ENCODE peak calls at places on chromosome 5, in nine cellular contexts. B, V, F, C, X, S, A, U and J are unnamed samples.

GRCh38 chr5:132760043-132760420 is 12.8 kb downstream of the CCNI2 start:
- DNase-seq in V (no peak), B (no peak), F (no peak), A (no peak), U (no peak), C (no peak), X (peak), S (no peak), J (no peak)

GRCh38 chr5:75463726-75464125 is 47.7 kb downstream of the CERT1 start:
- DNase-seq in V (no peak), B (no peak), A (no peak), S (no peak), C (no peak), X (no peak), F (peak), U (no peak), J (peak)

GRCh38 chr5:8053270-8053669 is 184.3 kb downstream of the MTRR start:
- DNase-seq in U (no peak), F (no peak), X (no peak), S (no peak), C (no peak), V (no peak), A (no peak), B (no peak), J (no peak)

GRCh38 chr5:138504799-138505198 is 38.2 kb downstream of the ETF1 start:
- DNase-seq in U (peak), V (peak), A (no peak), B (no peak), S (peak), X (no peak), C (no peak), F (peak), J (no peak)

GRCh38 chr5:76602094-76602726 is 21.0 kb downstream of the F2RL2 start:
- DNase-seq in U (no peak), F (no peak), B (no peak), C (no peak), S (no peak), V (no peak), A (no peak), X (no peak), J (no peak)

GRCh38 chr5:181054871-181055494 is 14.9 kb downstream of the BTNL9 start:
- DNase-seq in X (no peak), B (no peak), F (no peak), U (no peak), S (no peak), V (no peak), A (no peak), C (no peak), J (no peak)

GRCh38 chr5:83370957-83371356 is 100.6 kb upstream of the VCAN start:
- DNase-seq in X (no peak), U (no peak), V (no peak), B (no peak), F (no peak), S (no peak), C (no peak), A (no peak), J (no peak)

GRCh38 chr5:68054625-68055024 is 160.9 kb upstream of the PIK3R1 start:
- DNase-seq in X (no peak), V (no peak), C (no peak), A (no peak), F (no peak), U (no peak), B (no peak), S (no peak), J (no peak)

GRCh38 chr5:158456756-158457155 is 597.8 kb upstream of the CLINT1 start:
- DNase-seq in B (no peak), X (no peak), C (peak), S (no peak), F (no peak), A (peak), V (peak), U (no peak), J (peak)

GRCh38 chr5:53338971-53339370 is 141.5 kb upstream of the FST start:
- DNase-seq in U (no peak), A (no peak), F (no peak), C (no peak), S (no peak), B (no peak), V (no peak), X (no peak), J (no peak)

GRCh38 chr5:140986117-140986521 is 19.8 kb downstream of the PCDHAC2 start:
- DNase-seq in S (no peak), U (no peak), C (no peak), A (no peak), X (no peak), V (no peak), B (no peak), F (no peak), J (no peak)

GRCh38 chr5:173143567-173143966 is 764 bp upstream of the BNIP1 start:
- DNase-seq in A (no peak), B (no peak), S (no peak), U (no peak), V (no peak), F (no peak), X (no peak), C (no peak), J (no peak)

GRCh38 chr5:74538206-74538661 is 102.3 kb downstream of the ENC1 start:
- DNase-seq in S (no peak), U (peak), F (no peak), X (peak), B (no peak), A (peak), V (no peak), C (peak), J (no peak)

GRCh38 chr5:5014836-5015235 is 125.3 kb upstream of the ADAMTS16 start:
- DNase-seq in X (no peak), B (no peak), U (no peak), A (peak), V (peak), C (peak), F (no peak), S (no peak), J (peak)

GRCh38 chr5:66113160-66113559 is 30.9 kb upstream of the SREK1 start:
- DNase-seq in S (no peak), A (peak), B (no peak), C (peak), V (peak), X (no peak), F (no peak), U (no peak), J (peak)

GRCh38 chr5:61334224-61335196 is 2.5 kb downstream of the ZSWIM6 start:
- DNase-seq in V (no peak), C (no peak), A (peak), U (no peak), S (peak), F (no peak), B (no peak), X (no peak), J (no peak)

GRCh38 chr5:88683506-88684135 is 199.4 kb downstream of the MEF2C start:
- DNase-seq in F (peak), A (no peak), X (no peak), V (no peak), B (no peak), U (no peak), C (no peak), S (peak), J (no peak)

GRCh38 chr5:125882061-125882460 is 541.1 kb upstream of the GRAMD2B start:
- DNase-seq in U (no peak), F (no peak), B (no peak), S (no peak), V (no peak), A (no peak), C (no peak), X (no peak), J (no peak)

GRCh38 chr5:11075010-11075860 is 314.2 kb upstream of the DAP start:
- DNase-seq in U (no peak), A (no peak), B (no peak), F (no peak), C (no peak), V (no peak), X (no peak), S (no peak), J (no peak)

GRCh38 chr5:61228691-61229280 is 66.5 kb upstream of the SMIM15 start:
- DNase-seq in C (no peak), A (peak), U (no peak), X (no peak), F (no peak), V (peak), B (no peak), S (no peak), J (peak)

GRCh38 chr5:80408976-80409926 is 1.4 kb downstream of the ZFYVE16 start:
- DNase-seq in S (no peak), A (no peak), B (no peak), C (no peak), X (no peak), U (no peak), F (no peak), V (no peak), J (no peak)

GRCh38 chr5:177336112-177336511 is 15.4 kb downstream of the LMAN2 start:
- DNase-seq in U (no peak), S (no peak), V (peak), C (no peak), B (no peak), A (peak), X (peak), F (no peak), J (no peak)

GRCh38 chr5:145689235-145689634 is 145.9 kb downstream of the PRELID2 start:
- DNase-seq in X (no peak), V (no peak), C (no peak), A (no peak), S (no peak), F (no peak), B (no peak), U (no peak), J (no peak)

GRCh38 chr5:171544913-171545550 is 125.6 kb downstream of the FGF18 start:
- DNase-seq in F (no peak), U (no peak), C (no peak), X (no peak), V (no peak), B (no peak), A (no peak), S (no peak), J (no peak)

GRCh38 chr5:149257875-149258705 is 13.6 kb upstream of the AFAP1L1 start:
- DNase-seq in S (no peak), C (peak), B (no peak), F (no peak), U (no peak), V (no peak), A (peak), X (no peak), J (peak)

GRCh38 chr5:109566361-109566760 is 123.4 kb upstream of the MAN2A1 start:
- DNase-seq in U (no peak), A (no peak), S (no peak), V (no peak), X (no peak), B (no peak), F (no peak), C (no peak), J (no peak)

GRCh38 chr5:116572375-116573278 is 2.0 kb downstream of the SEMA6A start:
- DNase-seq in V (no peak), C (no peak), U (peak), S (no peak), F (no peak), X (peak), B (no peak), A (no peak), J (no peak)

GRCh38 chr5:115151208-115151805 is 18.4 kb downstream of the TRIM36 start:
- DNase-seq in V (no peak), A (no peak), B (no peak), X (no peak), U (no peak), C (no peak), F (no peak), S (no peak), J (no peak)

GRCh38 chr5:101390317-101390908 is 487.3 kb upstream of the ST8SIA4 start:
- DNase-seq in A (peak), X (no peak), U (no peak), C (peak), S (no peak), V (peak), B (peak), F (peak), J (peak)

GRCh38 chr5:181181650-181182565 is 23.1 kb downstream of the TRIM7 start:
- DNase-seq in A (peak), C (no peak), B (no peak), U (peak), S (no peak), F (no peak), V (peak), X (no peak), J (no peak)